ENCODE peak calls at places on chromosomes 4 and X, in five cellular contexts. One of them, this sample, is unnamed.

GRCh38 chr4:86594559-86595425 is 677 bp downstream of the PTPN13 start:
- DNase-seq in amniotic stem cell: peak; percentile 63
- DNase-seq in activated gamma-delta T cell treated with Interleukin-2 at 50 U/mL for 16 hours: no peak
- DNase-seq in IMR-90: peak; percentile 84
- DNase-seq in activated T-helper 9 cell treated with anti-CD3 and anti-CD28 coated beads, Interleukin-2, amount 50 U/mL, for 16 hours: peak; percentile 24
- DNase-seq in this sample: peak; percentile 89

GRCh38 chrX:131987252-131987651 is 35.9 kb upstream of the STK26 start:
- DNase-seq in activated gamma-delta T cell treated with Interleukin-2 at 50 U/mL for 16 hours: peak; percentile 24
- DNase-seq in amniotic stem cell: no peak
- DNase-seq in activated T-helper 9 cell treated with anti-CD3 and anti-CD28 coated beads, Interleukin-2, amount 50 U/mL, for 16 hours: no peak
- DNase-seq in IMR-90: no peak
- DNase-seq in this sample: no peak

GRCh38 chr4:81684357-81684756 is 212.7 kb upstream of the RASGEF1B start:
- DNase-seq in activated gamma-delta T cell treated with Interleukin-2 at 50 U/mL for 16 hours: no peak
- DNase-seq in activated T-helper 9 cell treated with anti-CD3 and anti-CD28 coated beads, Interleukin-2, amount 50 U/mL, for 16 hours: no peak
- DNase-seq in amniotic stem cell: no peak
- DNase-seq in IMR-90: no peak
- DNase-seq in this sample: no peak

GRCh38 chrX:137549846-137550534 is 15.9 kb upstream of the ZIC3 start:
- DNase-seq in activated gamma-delta T cell treated with Interleukin-2 at 50 U/mL for 16 hours: no peak
- DNase-seq in IMR-90: no peak
- DNase-seq in activated T-helper 9 cell treated with anti-CD3 and anti-CD28 coated beads, Interleukin-2, amount 50 U/mL, for 16 hours: no peak
- DNase-seq in amniotic stem cell: no peak
- DNase-seq in this sample: no peak

GRCh38 chr4:150318971-150319370 is 240.7 kb downstream of the DCLK2 start:
- DNase-seq in amniotic stem cell: no peak
- DNase-seq in activated gamma-delta T cell treated with Interleukin-2 at 50 U/mL for 16 hours: no peak
- DNase-seq in activated T-helper 9 cell treated with anti-CD3 and anti-CD28 coated beads, Interleukin-2, amount 50 U/mL, for 16 hours: no peak
- DNase-seq in IMR-90: no peak
- DNase-seq in this sample: no peak

GRCh38 chr4:31580843-31581242 is 860.7 kb downstream of the PCDH7 start:
- DNase-seq in activated gamma-delta T cell treated with Interleukin-2 at 50 U/mL for 16 hours: no peak
- DNase-seq in activated T-helper 9 cell treated with anti-CD3 and anti-CD28 coated beads, Interleukin-2, amount 50 U/mL, for 16 hours: no peak
- DNase-seq in IMR-90: no peak
- DNase-seq in amniotic stem cell: no peak
- DNase-seq in this sample: no peak

GRCh38 chrX:17788439-17788838 is 51.1 kb downstream of the SCML1 start:
- DNase-seq in activated gamma-delta T cell treated with Interleukin-2 at 50 U/mL for 16 hours: peak; percentile 26
- DNase-seq in activated T-helper 9 cell treated with anti-CD3 and anti-CD28 coated beads, Interleukin-2, amount 50 U/mL, for 16 hours: peak; percentile 19
- DNase-seq in amniotic stem cell: peak; percentile 0
- DNase-seq in IMR-90: peak; percentile 16
- DNase-seq in this sample: peak; percentile 0

GRCh38 chr4:55733874-55734437 is 85.6 kb upstream of the EXOC1L start:
- DNase-seq in IMR-90: peak; percentile 3
- DNase-seq in activated T-helper 9 cell treated with anti-CD3 and anti-CD28 coated beads, Interleukin-2, amount 50 U/mL, for 16 hours: no peak
- DNase-seq in activated gamma-delta T cell treated with Interleukin-2 at 50 U/mL for 16 hours: no peak
- DNase-seq in amniotic stem cell: no peak
- DNase-seq in this sample: peak; percentile 10

GRCh38 chr4:123393696-123394095 is 2.9 kb upstream of the SPRY1 start:
- DNase-seq in IMR-90: no peak
- DNase-seq in amniotic stem cell: no peak
- DNase-seq in activated T-helper 9 cell treated with anti-CD3 and anti-CD28 coated beads, Interleukin-2, amount 50 U/mL, for 16 hours: no peak
- DNase-seq in activated gamma-delta T cell treated with Interleukin-2 at 50 U/mL for 16 hours: no peak
- DNase-seq in this sample: no peak

GRCh38 chrX:856901-857300 is 226.3 kb downstream of the SHOX start:
- DNase-seq in IMR-90: no peak
- DNase-seq in activated T-helper 9 cell treated with anti-CD3 and anti-CD28 coated beads, Interleukin-2, amount 50 U/mL, for 16 hours: no peak
- DNase-seq in amniotic stem cell: no peak
- DNase-seq in activated gamma-delta T cell treated with Interleukin-2 at 50 U/mL for 16 hours: no peak
- DNase-seq in this sample: no peak

GRCh38 chr4:5460106-5460801 is 248.1 kb downstream of the EVC2 start:
- DNase-seq in activated T-helper 9 cell treated with anti-CD3 and anti-CD28 coated beads, Interleukin-2, amount 50 U/mL, for 16 hours: no peak
- DNase-seq in amniotic stem cell: no peak
- DNase-seq in IMR-90: peak; percentile 37
- DNase-seq in activated gamma-delta T cell treated with Interleukin-2 at 50 U/mL for 16 hours: no peak
- DNase-seq in this sample: no peak

GRCh38 chr4:828641-829271 is 2.8 kb upstream of the CPLX1 start:
- DNase-seq in amniotic stem cell: no peak
- DNase-seq in activated T-helper 9 cell treated with anti-CD3 and anti-CD28 coated beads, Interleukin-2, amount 50 U/mL, for 16 hours: no peak
- DNase-seq in activated gamma-delta T cell treated with Interleukin-2 at 50 U/mL for 16 hours: no peak
- DNase-seq in IMR-90: no peak
- DNase-seq in this sample: no peak

This sample was measured in HFFc6.